ENCODE peak calls at places on chromosomes 7 and 10, in four cellular contexts. E is lower lobe of right lung, Y is MM.1S, N is left lung. R is an unnamed sample. For H3K9me3, the result is how much of the 10 kb centered on the place peaks cover.

GRCh38 chr10:130207205-130207604 is 71.0 kb downstream of the GLRX3 start:
- DNase-seq in Y (no peak), N (no peak), E (no peak), R (no peak)

GRCh38 chr7:87058739-87059524 is 522 bp downstream of the ELAPOR2 start:
- DNase-seq in Y (peak), E (peak), N (peak), R (peak)

GRCh38 chr7:80905334-80905733 is 13.5 kb downstream of the SEMA3C start:
- DNase-seq in N (no peak), E (no peak), Y (no peak), R (no peak)

GRCh38 chr10:323651-324293 is 188.5 kb downstream of the ZMYND11 start:
- DNase-seq in Y (no peak), E (peak), N (peak), R (no peak)

GRCh38 chr7:117588352-117588794 is 108.5 kb downstream of the CFTR start:
- DNase-seq in E (no peak), N (no peak), Y (peak), R (no peak)

GRCh38 chr7:13151982-13152381 is 464.5 kb downstream of the ARL4A start:
- DNase-seq in Y (no peak), E (no peak), N (no peak), R (no peak)

GRCh38 chr10:103757531-103758293 is 97.7 kb downstream of the SH3PXD2A start:
- DNase-seq in N (peak), Y (peak), E (no peak), R (peak)

GRCh38 chr7:50685445-50686070 is 97.1 kb downstream of the GRB10 start:
- DNase-seq in N (no peak), E (no peak), Y (no peak), R (no peak)

GRCh38 chr7:108211382-108212201 is 81.4 kb upstream of the LAMB4 start:
- DNase-seq in N (no peak), E (no peak), Y (peak), R (no peak)

GRCh38 chr7:82750007-82750406 is 306.4 kb upstream of the CACNA2D1 start:
- DNase-seq in E (no peak), N (no peak), Y (no peak), R (no peak)

GRCh38 chr10:117132751-117133231 is 5.3 kb downstream of the VAX1 start:
- DNase-seq in E (no peak), Y (no peak), N (no peak), R (no peak)

GRCh38 chr10:24703700-24704099 is 20.0 kb downstream of the ARHGAP21 start:
- DNase-seq in N (no peak), E (no peak), Y (no peak), R (no peak)

GRCh38 chr7:1720325-1720724 is 50.2 kb downstream of the ELFN1 start:
- DNase-seq in E (no peak), N (no peak), Y (no peak), R (no peak)

GRCh38 chr7:85135931-85136330 is 50.9 kb downstream of the SEMA3D start:
- DNase-seq in Y (no peak), E (no peak), N (no peak), R (no peak)

GRCh38 chr10:62157601-62158000 is 111.0 kb downstream of the RTKN2 start:
- DNase-seq in E (no peak), Y (no peak), N (no peak), R (no peak)

GRCh38 chr10:19767876-19768275 is 48.4 kb upstream of the PLXDC2 start:
- DNase-seq in Y (no peak), N (no peak), E (no peak), R (no peak)

GRCh38 chr7:132655071-132655761 is 78.9 kb upstream of the PLXNA4 start:
- DNase-seq in E (peak), N (peak), Y (no peak), R (no peak)

GRCh38 chr10:110324201-110324804 is 19.6 kb upstream of the SMNDC1 start:
- DNase-seq in N (no peak), E (no peak), Y (no peak), R (no peak)

GRCh38 chr7:71486856-71487628 is 355.1 kb downstream of the GALNT17 start:
- DNase-seq in N (no peak), Y (no peak), E (no peak), R (no peak)

GRCh38 chr7:119935418-119936025 is 337.5 kb upstream of the KCND2 start:
- DNase-seq in Y (peak), E (no peak), N (no peak), R (no peak)

GRCh38 chr7:116782177-116782711 is 80.1 kb upstream of the CAPZA2 start:
- DNase-seq in N (no peak), E (no peak), Y (no peak), R (no peak)

DNA sequence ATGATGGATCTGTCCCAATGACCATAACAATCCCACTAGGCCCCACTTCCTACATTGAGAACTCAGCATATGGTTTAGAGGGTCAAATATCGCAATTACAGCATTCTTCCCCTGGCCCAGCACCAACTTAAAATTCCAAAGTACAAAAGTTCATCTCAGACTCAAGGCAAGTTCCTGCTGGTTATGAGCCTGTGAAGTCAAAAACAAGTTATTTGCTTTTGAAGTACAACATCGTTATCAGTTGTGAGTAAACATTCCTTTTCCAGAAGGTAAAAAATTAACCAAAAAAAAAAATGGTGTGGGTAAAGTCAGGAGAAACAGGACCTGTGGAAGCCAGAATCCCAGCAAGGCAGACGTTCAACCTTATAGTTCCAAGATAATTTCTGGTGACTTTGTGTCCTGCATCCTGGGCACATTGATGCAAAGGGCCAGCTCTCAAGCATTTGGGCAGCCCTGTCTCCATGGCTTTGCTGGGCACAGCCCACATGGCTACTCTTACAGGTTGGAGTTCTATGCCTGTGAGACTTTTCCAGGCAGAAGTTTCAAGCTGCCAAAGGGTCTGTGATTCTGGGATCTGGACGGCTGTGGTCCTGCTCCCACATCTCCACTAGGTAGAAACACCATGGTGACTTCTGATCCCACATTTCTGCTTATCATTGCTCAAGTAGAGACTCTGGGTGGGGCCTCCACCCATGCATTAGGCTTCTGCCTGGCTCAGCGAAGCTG is 37.5 kb downstream of the AKR1C8 start:
- DNase-seq in Y (no peak), N (no peak), E (no peak), R (no peak)
- H3K9me3 ChIP-seq in Y (under half), N (under half), E (under half), R (under half)

GRCh38 chr10:123346581-123346980 is 192.4 kb downstream of the BUB3 start:
- DNase-seq in Y (no peak), N (no peak), E (no peak), R (no peak)

GRCh38 chr10:123354521-123354920 is 200.3 kb downstream of the BUB3 start:
- DNase-seq in E (no peak), N (no peak), Y (no peak), R (no peak)

GRCh38 chr10:123351715-123352114 is 197.5 kb downstream of the BUB3 start:
- DNase-seq in Y (no peak), E (no peak), N (no peak), R (no peak)

GRCh38 chr10:123349203-123349602 is 195.0 kb downstream of the BUB3 start:
- DNase-seq in E (no peak), Y (no peak), N (no peak), R (no peak)

DNA sequence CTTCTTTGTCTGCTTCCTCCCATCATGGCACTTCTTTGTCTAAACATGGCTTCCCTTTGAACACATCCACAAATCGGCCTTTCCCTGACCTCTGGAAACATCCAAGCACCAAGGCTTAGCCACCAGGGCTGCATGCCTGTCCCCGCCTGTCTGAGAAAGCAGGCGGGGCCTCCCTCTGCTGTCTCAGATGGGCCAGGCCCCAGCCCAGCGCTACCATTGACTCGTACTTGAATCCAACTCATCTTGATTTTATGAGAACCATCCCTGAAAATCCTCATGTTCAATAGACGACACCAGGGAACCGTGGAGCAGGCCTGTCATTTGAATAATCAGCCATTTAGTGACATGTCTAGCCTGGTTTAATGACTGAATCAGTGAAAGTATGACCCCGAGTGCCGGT is 194.5 kb downstream of the BUB3 start:
- DNase-seq in N (no peak), Y (no peak), E (no peak), R (no peak)
- H3K9me3 ChIP-seq in N (under half), Y (under half), E (under half), R (under half)

DNA sequence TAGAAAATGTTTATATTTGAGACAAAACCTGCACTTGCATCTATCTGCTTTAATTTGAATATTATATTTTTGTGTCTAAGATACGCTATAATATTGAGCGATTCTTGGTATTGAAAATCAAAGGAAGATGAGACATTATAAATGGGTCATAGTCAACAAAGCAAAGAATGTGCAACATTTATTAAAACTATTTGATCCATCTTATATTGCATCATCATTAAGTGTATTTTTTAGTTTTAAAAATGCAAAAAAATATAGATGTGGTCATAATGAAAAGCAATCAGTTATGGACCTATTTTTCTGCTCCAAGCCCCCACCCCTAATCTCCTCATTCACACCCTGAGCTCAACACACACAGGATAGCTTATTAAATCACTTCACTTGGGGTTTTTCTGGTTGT is 847.3 kb downstream of the NRG3 start:
- DNase-seq in N (no peak), Y (no peak), E (no peak), R (no peak)
- H3K9me3 ChIP-seq in N (under half), Y (under half), E (under half), R (under half)

DNA sequence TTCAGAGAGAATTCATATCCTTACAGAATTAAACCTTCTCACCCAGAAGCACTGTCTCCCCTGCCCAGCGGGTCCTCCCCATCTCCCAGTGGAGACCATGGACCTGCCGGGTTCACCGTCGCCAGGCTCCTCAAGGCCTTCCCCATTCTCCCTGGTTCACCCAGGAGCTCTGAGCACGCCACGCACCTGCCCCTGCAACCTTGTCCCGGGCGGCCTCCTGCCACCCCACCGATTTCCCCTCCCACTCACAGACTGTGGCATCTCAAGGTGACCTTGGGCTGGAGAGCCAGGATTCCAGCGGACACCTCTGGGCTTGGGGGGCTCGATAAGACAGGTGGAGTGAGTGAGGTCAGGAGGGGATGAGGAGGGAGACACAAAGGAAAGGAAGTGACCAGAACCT is 135.3 kb downstream of the PTPRN2 start:
- DNase-seq in Y (no peak), N (no peak), E (no peak), R (no peak)
- H3K9me3 ChIP-seq in Y (under half), N (under half), E (under half), R (under half)

DNA sequence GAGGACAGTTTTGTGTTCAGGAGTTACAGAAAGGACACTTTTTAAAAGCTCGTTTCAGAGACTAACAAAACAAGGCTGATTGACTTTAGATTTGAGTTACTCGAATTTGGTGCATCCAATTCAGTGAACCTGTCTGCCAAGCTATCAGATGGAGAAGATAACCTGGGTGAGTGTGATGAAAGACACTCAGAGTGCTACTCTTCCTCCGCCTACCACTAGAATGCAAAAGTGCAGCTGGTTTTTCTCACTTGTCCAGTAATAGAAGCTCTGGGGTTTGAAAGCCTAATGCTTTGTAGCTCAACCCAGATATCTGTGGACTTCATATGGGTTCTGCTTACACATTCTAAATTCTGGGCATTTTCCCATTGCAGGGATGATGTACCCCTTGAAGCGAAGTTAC is 82.8 kb upstream of the NPY start:
- DNase-seq in Y (no peak), N (no peak), E (no peak), R (no peak)
- H3K9me3 ChIP-seq in Y (under half), N (under half), E (under half), R (under half)

GRCh38 chr10:131249957-131250347 is 61.6 kb downstream of the TCERG1L start:
- DNase-seq in N (no peak), E (no peak), Y (no peak), R (no peak)

GRCh38 chr10:131249238-131249956 is 62.1 kb downstream of the TCERG1L start:
- DNase-seq in N (no peak), Y (no peak), E (peak), R (no peak)

GRCh38 chr10:131252586-131253276 is 58.8 kb downstream of the TCERG1L start:
- DNase-seq in E (peak), N (no peak), Y (no peak), R (no peak)

GRCh38 chr10:131250454-131251145 is 60.9 kb downstream of the TCERG1L start:
- DNase-seq in E (peak), Y (no peak), N (no peak), R (no peak)

GRCh38 chr10:131251146-131251541 is 60.4 kb downstream of the TCERG1L start:
- DNase-seq in Y (no peak), N (no peak), E (peak), R (no peak)
- H3K9me3 ChIP-seq in Y (under half), N (under half), E (under half), R (under half)

GRCh38 chr10:133117036-133117687 is 29.4 kb downstream of the ADGRA1 start:
- DNase-seq in E (no peak), Y (no peak), N (no peak), R (no peak)
- H3K9me3 ChIP-seq in E (under half), Y (under half), N (under half), R (under half)

GRCh38 chr10:37035853-37036252 is 89.5 kb upstream of the ANKRD30A start:
- DNase-seq in E (no peak), Y (no peak), N (no peak), R (no peak)
- H3K9me3 ChIP-seq in E (under half), Y (under half), N (under half), R (under half)

GRCh38 chr10:51137741-51138529 is 63.6 kb downstream of the PRKG1 start:
- DNase-seq in E (no peak), Y (no peak), N (no peak), R (no peak)
- H3K9me3 ChIP-seq in E (under half), Y (under half), N (under half), R (under half)

GRCh38 chr10:85859859-85860258 is 506.7 kb downstream of the GRID1 start:
- DNase-seq in N (no peak), E (no peak), Y (no peak), R (no peak)
- H3K9me3 ChIP-seq in N (under half), E (under half), Y (under half), R (under half)

R was measured in T-helper 17 cell.